ENCODE peak calls at places on chromosomes 1 and 21, in five cellular contexts. One of them, this sample, is unnamed.

GRCh38 chr1:90926971-90927370 is 94.9 kb downstream of the ZNF644 start:
- DNase-seq in bronchial epithelial cell: no peak
- DNase-seq in left lung: no peak
- DNase-seq in astrocyte of the spinal cord: no peak
- DNase-seq in hepatocyte: no peak
- DNase-seq in this sample: no peak

GRCh38 chr1:117821382-117821755 is 108.1 kb downstream of the GDAP2 start:
- DNase-seq in astrocyte of the spinal cord: no peak
- DNase-seq in bronchial epithelial cell: no peak
- DNase-seq in left lung: no peak
- DNase-seq in hepatocyte: no peak
- DNase-seq in this sample: no peak

GRCh38 chr1:72283204-72284083 is 1.1 kb upstream of the NEGR1 start:
- DNase-seq in left lung: peak
- DNase-seq in astrocyte of the spinal cord: peak
- DNase-seq in bronchial epithelial cell: peak
- DNase-seq in hepatocyte: peak
- DNase-seq in this sample: peak

GRCh38 chr1:94729287-94729686 is 90.9 kb upstream of the SLC44A3 start:
- DNase-seq in astrocyte of the spinal cord: peak
- DNase-seq in left lung: no peak
- DNase-seq in hepatocyte: no peak
- DNase-seq in bronchial epithelial cell: no peak
- DNase-seq in this sample: no peak

GRCh38 chr21:44390886-44391285 is 37.5 kb downstream of the TRPM2 start:
- DNase-seq in hepatocyte: no peak
- DNase-seq in astrocyte of the spinal cord: no peak
- DNase-seq in left lung: no peak
- DNase-seq in bronchial epithelial cell: no peak
- DNase-seq in this sample: no peak

GRCh38 chr1:240295811-240296210 is 204.1 kb downstream of the FMN2 start:
- DNase-seq in bronchial epithelial cell: no peak
- DNase-seq in astrocyte of the spinal cord: no peak
- DNase-seq in hepatocyte: no peak
- DNase-seq in left lung: no peak
- DNase-seq in this sample: no peak

GRCh38 chr1:153395136-153395685 is 4.3 kb upstream of the S100A8 start:
- DNase-seq in bronchial epithelial cell: peak
- DNase-seq in hepatocyte: no peak
- DNase-seq in astrocyte of the spinal cord: no peak
- DNase-seq in left lung: no peak
- DNase-seq in this sample: no peak

GRCh38 chr1:18344755-18345154 is 136.0 kb upstream of the KLHDC7A start:
- DNase-seq in bronchial epithelial cell: no peak
- DNase-seq in astrocyte of the spinal cord: no peak
- DNase-seq in hepatocyte: no peak
- DNase-seq in left lung: no peak
- DNase-seq in this sample: no peak

GRCh38 chr1:39317910-39318633 is 113.6 kb downstream of the MACF1 start:
- DNase-seq in astrocyte of the spinal cord: peak
- DNase-seq in hepatocyte: no peak
- DNase-seq in bronchial epithelial cell: no peak
- DNase-seq in left lung: no peak
- DNase-seq in this sample: no peak

GRCh38 chr1:32695098-32695904 is 7.3 kb downstream of the SYNC start:
- DNase-seq in astrocyte of the spinal cord: peak
- DNase-seq in hepatocyte: no peak
- DNase-seq in bronchial epithelial cell: no peak
- DNase-seq in left lung: peak
- DNase-seq in this sample: peak

GRCh38 chr1:202216691-202217090 is 23.1 kb downstream of the LGR6 start:
- DNase-seq in left lung: peak
- DNase-seq in astrocyte of the spinal cord: no peak
- DNase-seq in bronchial epithelial cell: no peak
- DNase-seq in hepatocyte: no peak
- DNase-seq in this sample: no peak

GRCh38 chr1:944341-945325 is 14.4 kb downstream of the NOC2L start:
- DNase-seq in bronchial epithelial cell: no peak
- DNase-seq in astrocyte of the spinal cord: peak
- DNase-seq in hepatocyte: no peak
- DNase-seq in left lung: peak
- DNase-seq in this sample: no peak

GRCh38 chr1:175744833-175745232 is 1.4 kb upstream of the TNR start:
- DNase-seq in left lung: no peak
- DNase-seq in astrocyte of the spinal cord: no peak
- DNase-seq in bronchial epithelial cell: no peak
- DNase-seq in hepatocyte: no peak
- DNase-seq in this sample: no peak
- TF ChIP-seq CTCF in left lung: no peak
- TF ChIP-seq CTCF in astrocyte of the spinal cord: no peak
- TF ChIP-seq CTCF in bronchial epithelial cell: no peak
- TF ChIP-seq CTCF in hepatocyte: peak
- TF ChIP-seq CTCF in this sample: no peak

GRCh38 chr1:24541711-24542346 is 14.1 kb upstream of the NCMAP start:
- DNase-seq in hepatocyte: peak
- DNase-seq in left lung: no peak
- DNase-seq in astrocyte of the spinal cord: no peak
- DNase-seq in bronchial epithelial cell: no peak
- DNase-seq in this sample: peak
- TF ChIP-seq CTCF in hepatocyte: peak
- TF ChIP-seq CTCF in left lung: peak
- TF ChIP-seq CTCF in astrocyte of the spinal cord: peak
- TF ChIP-seq CTCF in bronchial epithelial cell: peak
- TF ChIP-seq CTCF in this sample: peak

DNA sequence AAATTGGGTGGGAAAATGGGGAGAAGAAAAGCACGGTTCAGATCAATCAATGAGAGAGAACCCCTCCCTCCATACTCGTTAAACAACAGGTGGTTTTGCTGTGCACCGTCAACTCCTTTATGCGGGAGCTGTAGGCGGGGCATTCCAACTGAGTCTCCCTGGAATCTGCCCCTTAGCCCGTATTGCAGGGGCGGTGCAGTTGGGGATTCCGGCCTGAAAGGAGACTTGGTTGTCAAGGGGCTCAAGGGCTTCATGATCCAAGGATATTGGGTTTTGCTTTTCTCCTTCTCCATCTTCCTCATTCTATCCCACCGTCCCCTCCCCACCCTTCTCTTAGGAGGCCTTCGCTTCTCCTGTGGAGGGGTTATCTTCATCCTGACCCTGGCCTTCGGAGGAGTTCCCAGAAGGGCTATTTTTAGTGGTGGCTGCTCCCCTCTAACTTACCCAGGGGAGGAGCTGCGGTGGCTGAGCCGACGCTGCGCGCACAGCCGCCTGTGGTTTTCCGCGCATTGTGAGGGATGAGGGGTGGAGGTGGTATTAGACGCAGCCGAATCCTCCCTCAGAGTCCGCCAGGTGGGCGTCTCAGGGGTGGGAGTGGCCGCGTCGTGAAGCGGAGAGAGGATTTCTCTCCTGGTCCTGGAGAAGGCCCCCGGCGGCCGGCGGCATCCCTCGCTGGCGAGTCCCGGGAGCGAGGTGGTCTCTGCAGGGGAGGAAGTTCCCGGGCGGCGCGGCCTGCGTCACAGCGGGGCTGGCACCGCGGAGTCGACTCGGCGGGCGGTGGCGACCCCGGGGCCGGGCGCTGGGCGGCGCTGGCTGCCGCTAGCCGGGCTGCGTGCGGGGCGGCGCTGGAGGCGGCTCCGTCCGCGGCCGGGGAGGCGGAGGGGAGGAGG is 462 bp upstream of the LRRC8C start:
- DNase-seq in left lung: peak
- DNase-seq in astrocyte of the spinal cord: peak
- DNase-seq in bronchial epithelial cell: peak
- DNase-seq in hepatocyte: peak
- DNase-seq in this sample: peak
- TF ChIP-seq CTCF in left lung: peak
- TF ChIP-seq CTCF in astrocyte of the spinal cord: peak
- TF ChIP-seq CTCF in bronchial epithelial cell: peak
- TF ChIP-seq CTCF in hepatocyte: peak
- TF ChIP-seq CTCF in this sample: peak

DNA sequence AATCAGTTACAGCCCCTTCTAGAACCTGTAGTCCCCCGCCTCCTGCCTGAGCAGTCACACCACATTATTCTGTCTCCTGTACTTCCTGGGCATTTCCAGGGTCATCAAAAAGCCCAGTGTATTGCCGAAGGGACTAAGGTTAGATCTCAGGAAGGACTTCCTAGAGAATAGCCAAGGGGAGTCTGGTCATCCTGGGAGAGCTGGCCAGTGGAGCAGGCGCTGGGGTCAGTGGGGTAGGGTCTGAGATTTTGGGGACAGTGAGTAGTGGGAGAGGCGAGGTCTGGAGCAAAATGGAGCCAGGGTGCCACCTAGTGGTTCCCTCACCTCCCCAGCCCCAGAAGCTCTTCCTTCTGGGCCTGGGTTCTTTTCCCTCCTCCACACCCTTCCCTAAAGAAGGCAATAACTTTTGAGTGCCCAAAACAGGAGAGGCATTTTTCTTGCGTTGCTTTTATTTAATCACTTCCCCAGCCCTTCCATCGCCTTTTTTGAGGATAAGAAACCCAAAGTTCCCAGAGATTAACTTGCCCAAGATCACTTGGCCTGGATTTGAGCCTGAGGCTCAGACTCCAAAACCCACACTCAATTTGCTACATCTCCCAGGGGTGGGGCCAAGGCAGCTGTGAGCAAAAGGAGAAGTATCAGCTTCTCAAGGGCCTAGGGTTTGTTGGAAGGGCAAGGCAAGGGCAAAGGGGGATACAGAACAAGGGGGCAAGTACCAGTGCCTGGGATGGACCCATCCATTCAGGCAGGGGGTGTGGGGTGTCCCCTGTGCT is 7.3 kb upstream of the PMVK start:
- DNase-seq in hepatocyte: peak
- DNase-seq in astrocyte of the spinal cord: peak
- DNase-seq in bronchial epithelial cell: peak
- DNase-seq in left lung: no peak
- DNase-seq in this sample: peak
- TF ChIP-seq CTCF in hepatocyte: peak
- TF ChIP-seq CTCF in astrocyte of the spinal cord: peak
- TF ChIP-seq CTCF in bronchial epithelial cell: peak
- TF ChIP-seq CTCF in left lung: peak
- TF ChIP-seq CTCF in this sample: peak

GRCh38 chr1:41641941-41642527 is 157.6 kb upstream of the EDN2 start:
- DNase-seq in hepatocyte: no peak
- DNase-seq in bronchial epithelial cell: no peak
- DNase-seq in astrocyte of the spinal cord: no peak
- DNase-seq in left lung: no peak
- DNase-seq in this sample: no peak

GRCh38 chr1:41639332-41639936 is 155.0 kb upstream of the EDN2 start:
- DNase-seq in hepatocyte: no peak
- DNase-seq in astrocyte of the spinal cord: peak
- DNase-seq in left lung: no peak
- DNase-seq in bronchial epithelial cell: peak
- DNase-seq in this sample: no peak

GRCh38 chr1:41641483-41641829 is 157.0 kb upstream of the EDN2 start:
- DNase-seq in hepatocyte: no peak
- DNase-seq in left lung: no peak
- DNase-seq in astrocyte of the spinal cord: no peak
- DNase-seq in bronchial epithelial cell: no peak
- DNase-seq in this sample: no peak

GRCh38 chr1:41640141-41640751 is 155.8 kb upstream of the EDN2 start:
- DNase-seq in astrocyte of the spinal cord: no peak
- DNase-seq in left lung: no peak
- DNase-seq in bronchial epithelial cell: no peak
- DNase-seq in hepatocyte: no peak
- DNase-seq in this sample: no peak

GRCh38 chr1:41640756-41641482 is 156.4 kb upstream of the EDN2 start:
- DNase-seq in astrocyte of the spinal cord: no peak
- DNase-seq in hepatocyte: no peak
- DNase-seq in bronchial epithelial cell: no peak
- DNase-seq in left lung: no peak
- DNase-seq in this sample: no peak
- TF ChIP-seq CTCF in astrocyte of the spinal cord: no peak
- TF ChIP-seq CTCF in hepatocyte: no peak
- TF ChIP-seq CTCF in bronchial epithelial cell: no peak
- TF ChIP-seq CTCF in left lung: no peak
- TF ChIP-seq CTCF in this sample: no peak

GRCh38 chr21:39024538-39024937 is 158.7 kb downstream of the PSMG1 start:
- DNase-seq in hepatocyte: no peak
- DNase-seq in bronchial epithelial cell: no peak
- DNase-seq in astrocyte of the spinal cord: no peak
- DNase-seq in left lung: no peak
- DNase-seq in this sample: no peak

GRCh38 chr21:39025198-39025597 is 158.1 kb downstream of the PSMG1 start:
- DNase-seq in hepatocyte: no peak
- DNase-seq in astrocyte of the spinal cord: no peak
- DNase-seq in bronchial epithelial cell: no peak
- DNase-seq in left lung: no peak
- DNase-seq in this sample: no peak

GRCh38 chr21:39022035-39022900 is 161.0 kb downstream of the PSMG1 start:
- DNase-seq in hepatocyte: no peak
- DNase-seq in bronchial epithelial cell: no peak
- DNase-seq in left lung: no peak
- DNase-seq in astrocyte of the spinal cord: no peak
- DNase-seq in this sample: no peak

GRCh38 chr21:39021475-39021832 is 161.8 kb downstream of the PSMG1 start:
- DNase-seq in astrocyte of the spinal cord: no peak
- DNase-seq in left lung: no peak
- DNase-seq in hepatocyte: no peak
- DNase-seq in bronchial epithelial cell: no peak
- DNase-seq in this sample: no peak

DNA sequence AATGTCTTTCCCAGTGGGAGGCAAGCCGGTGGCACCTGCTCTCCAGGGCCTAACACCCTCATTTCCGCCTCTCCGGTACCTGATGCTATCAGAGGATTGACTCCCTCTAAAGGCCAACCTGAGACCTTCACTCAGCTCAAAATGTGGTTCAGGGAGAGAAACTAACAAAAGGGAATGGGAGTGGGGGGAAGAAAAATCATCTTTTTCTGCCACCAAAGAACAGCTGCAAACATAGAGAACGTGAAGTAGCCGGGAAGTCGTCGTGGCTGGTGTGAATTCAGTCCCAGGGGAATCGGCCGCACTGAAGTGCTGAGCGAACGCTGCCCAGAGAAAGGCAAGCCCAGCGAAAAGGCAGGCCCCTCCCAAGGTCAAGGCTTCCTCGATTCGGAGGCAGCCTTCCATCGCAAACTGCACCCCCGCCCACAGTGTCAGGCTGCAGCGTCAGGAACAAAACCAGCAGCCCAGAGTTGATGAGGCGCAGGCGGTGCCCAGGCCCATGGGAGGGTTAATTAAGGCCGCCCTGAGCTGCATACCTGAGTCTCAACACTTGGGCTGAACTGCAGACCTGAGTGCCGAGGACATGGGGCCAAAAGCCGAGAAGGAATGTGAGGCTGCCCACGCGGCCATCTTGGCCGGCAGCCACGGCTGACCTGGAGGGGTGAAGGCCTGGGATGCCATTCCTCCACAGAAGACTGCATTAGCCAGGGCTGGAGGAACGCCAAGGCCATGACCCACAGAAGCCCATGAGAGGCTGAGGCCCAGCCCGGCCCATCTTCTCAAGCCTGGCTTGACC is 160.2 kb downstream of the PSMG1 start:
- DNase-seq in astrocyte of the spinal cord: no peak
- DNase-seq in hepatocyte: no peak
- DNase-seq in left lung: no peak
- DNase-seq in bronchial epithelial cell: no peak
- DNase-seq in this sample: no peak
- TF ChIP-seq CTCF in astrocyte of the spinal cord: peak
- TF ChIP-seq CTCF in hepatocyte: peak
- TF ChIP-seq CTCF in left lung: no peak
- TF ChIP-seq CTCF in bronchial epithelial cell: no peak
- TF ChIP-seq CTCF in this sample: no peak

This sample was measured in Calu3.